ENCODE peak calls at places on chromosome 10, in six cellular contexts. E is stomach, D is upper lobe of right lung, C is hepatocyte, X is left ventricle myocardium inferior, Y is astrocyte of the spinal cord. T is an unnamed sample.

GRCh38 chr10:80414126-80414898 is 6.0 kb downstream of the PRXL2A start:
- DNase-seq in E (no peak), D (no peak), C (no peak), X (no peak), Y (no peak), T (no peak)

GRCh38 chr10:63753807-63754206 is 232.6 kb downstream of the REEP3 start:
- DNase-seq in E (no peak), D (no peak), C (no peak), X (no peak), Y (no peak), T (no peak)

GRCh38 chr10:87817873-87818504 is at the start of gene ATAD1:
- DNase-seq in E (peak), D (peak), C (peak), X (peak), Y (peak), T (peak)

GRCh38 chr10:29304259-29305030 is 15.6 kb downstream of the LYZL1 start:
- DNase-seq in E (peak), D (no peak), C (peak), X (peak), Y (peak), T (no peak)

GRCh38 chr10:121865554-121865953 is 62.3 kb downstream of the ATE1 start:
- DNase-seq in E (no peak), D (no peak), C (peak), X (no peak), Y (no peak), T (no peak)

GRCh38 chr10:48872234-48872633 is 67.4 kb downstream of the LRRC18 start:
- DNase-seq in E (no peak), D (no peak), C (no peak), X (no peak), Y (no peak), T (no peak)

GRCh38 chr10:6365384-6365783 is 162.7 kb downstream of the PFKFB3 start:
- DNase-seq in E (peak), D (no peak), C (no peak), X (no peak), Y (no peak), T (no peak)

GRCh38 chr10:92799591-92799990 is 48.7 kb upstream of the EXOC6 start:
- DNase-seq in E (no peak), D (no peak), C (no peak), X (no peak), Y (no peak), T (no peak)

GRCh38 chr10:116621934-116622655 is 1.3 kb downstream of the PNLIPRP2 start:
- DNase-seq in E (no peak), D (no peak), C (no peak), X (no peak), Y (no peak), T (no peak)

GRCh38 chr10:48604408-48605263 is at the start of gene ARHGAP22:
- DNase-seq in E (no peak), D (peak), C (peak), X (peak), Y (peak), T (peak)

GRCh38 chr10:84256510-84257342 is 11.9 kb downstream of the RGR start:
- DNase-seq in E (peak), D (peak), C (peak), X (peak), Y (peak), T (no peak)

GRCh38 chr10:50417486-50417905 is 166.2 kb upstream of the ASAH2 start:
- DNase-seq in E (no peak), D (no peak), C (no peak), X (no peak), Y (no peak), T (no peak)

GRCh38 chr10:50415292-50415691 is 164.0 kb upstream of the ASAH2 start:
- DNase-seq in E (no peak), D (no peak), C (no peak), X (no peak), Y (no peak), T (no peak)

GRCh38 chr10:50417906-50418697 is 166.8 kb upstream of the ASAH2 start:
- DNase-seq in E (peak), D (peak), C (peak), X (peak), Y (peak), T (peak)

GRCh38 chr10:50416885-50417284 is 165.6 kb upstream of the ASAH2 start:
- DNase-seq in E (no peak), D (no peak), C (no peak), X (no peak), Y (no peak), T (no peak)

DNA sequence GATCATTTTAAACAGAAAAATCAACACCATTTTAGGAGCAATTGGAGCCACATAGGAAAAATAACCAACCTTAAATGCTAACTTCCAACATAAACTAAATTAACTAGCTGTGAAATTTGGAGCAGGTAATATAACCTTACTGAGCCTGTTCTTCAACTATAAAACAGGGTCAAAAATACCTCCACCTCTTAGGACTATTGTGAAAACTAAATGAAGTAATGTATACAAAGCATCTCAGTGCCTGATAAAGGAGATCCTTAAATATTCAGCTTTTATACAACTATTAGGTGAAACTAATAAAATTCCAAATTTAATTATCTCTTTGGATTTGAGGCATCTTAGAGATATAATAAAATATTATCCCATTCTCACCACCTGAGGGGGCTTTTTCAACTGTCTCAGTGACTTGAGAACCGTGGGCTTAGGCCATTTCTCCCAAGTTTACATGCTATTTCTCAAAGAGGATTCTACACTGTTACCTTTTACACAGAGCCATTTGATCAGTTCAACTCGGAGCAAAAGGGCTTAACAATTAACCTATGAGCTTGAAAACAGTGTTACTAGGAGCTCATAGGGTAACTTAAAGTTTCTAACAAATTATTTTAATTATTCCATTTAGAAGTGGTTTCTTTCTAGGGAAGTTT is 165.0 kb upstream of the ASAH2 start:
- DNase-seq in E (no peak), D (no peak), C (no peak), X (no peak), Y (no peak), T (no peak)
- TF ChIP-seq CTCF in E (no peak), D (no peak), C (no peak), X (peak), Y (no peak), T (no peak)

GRCh38 chr10:2921956-2922680 is 145.2 kb upstream of the PFKP start:
- DNase-seq in E (no peak), D (no peak), C (no peak), X (no peak), Y (peak), T (no peak)
- TF ChIP-seq CTCF in E (no peak), D (no peak), C (no peak), X (no peak), Y (no peak), T (no peak)

GRCh38 chr10:124318811-124319210 is 99.9 kb downstream of the OAT start:
- DNase-seq in E (no peak), D (peak), C (no peak), X (no peak), Y (no peak), T (no peak)

GRCh38 chr10:124319926-124320391 is 98.8 kb downstream of the OAT start:
- DNase-seq in E (peak), D (peak), C (no peak), X (no peak), Y (no peak), T (no peak)

GRCh38 chr10:124315599-124316270 is 103.0 kb downstream of the OAT start:
- DNase-seq in E (no peak), D (no peak), C (no peak), X (no peak), Y (peak), T (no peak)

GRCh38 chr10:124316316-124316715 is 102.4 kb downstream of the OAT start:
- DNase-seq in E (no peak), D (no peak), C (no peak), X (no peak), Y (no peak), T (no peak)

GRCh38 chr10:124318076-124318475 is 100.6 kb downstream of the OAT start:
- DNase-seq in E (peak), D (peak), C (no peak), X (no peak), Y (no peak), T (no peak)
- TF ChIP-seq CTCF in E (no peak), D (no peak), C (no peak), X (no peak), Y (no peak), T (no peak)

GRCh38 chr10:104337985-104338735 is at the start of gene ITPRIP:
- DNase-seq in E (peak), D (peak), C (peak), X (peak), Y (peak), T (peak)
- TF ChIP-seq CTCF in E (no peak), D (peak), C (no peak), X (peak), Y (peak), T (no peak)

GRCh38 chr10:34557173-34557572 is 257.9 kb downstream of the PARD3 start:
- DNase-seq in E (no peak), D (no peak), C (no peak), X (no peak), Y (no peak), T (no peak)

GRCh38 chr10:34553753-34554152 is 261.3 kb downstream of the PARD3 start:
- DNase-seq in E (no peak), D (no peak), C (no peak), X (no peak), Y (no peak), T (no peak)

GRCh38 chr10:34555653-34556052 is 259.4 kb downstream of the PARD3 start:
- DNase-seq in E (no peak), D (no peak), C (no peak), X (no peak), Y (no peak), T (no peak)

GRCh38 chr10:34558093-34558492 is 257.0 kb downstream of the PARD3 start:
- DNase-seq in E (no peak), D (no peak), C (no peak), X (no peak), Y (no peak), T (no peak)
- TF ChIP-seq CTCF in E (no peak), D (no peak), C (no peak), X (no peak), Y (no peak), T (no peak)

GRCh38 chr10:78520737-78521430 is 487.2 kb downstream of the RPS24 start:
- DNase-seq in E (no peak), D (no peak), C (peak), X (no peak), Y (peak), T (no peak)
- TF ChIP-seq CTCF in E (no peak), D (no peak), C (peak), X (peak), Y (peak), T (no peak)

GRCh38 chr10:96830511-96831199 is 1.4 kb upstream of the LCOR start:
- DNase-seq in E (peak), D (no peak), C (peak), X (peak), Y (peak), T (no peak)
- TF ChIP-seq CTCF in E (peak), D (peak), C (peak), X (peak), Y (peak), T (peak)

GRCh38 chr10:94314913-94315545 is 47.7 kb downstream of the NOC3L start:
- DNase-seq in E (no peak), D (no peak), C (peak), X (no peak), Y (peak), T (no peak)
- TF ChIP-seq CTCF in E (no peak), D (no peak), C (no peak), X (no peak), Y (no peak), T (no peak)

GRCh38 chr10:111990734-111991133 is 192.8 kb downstream of the GPAM start:
- DNase-seq in E (no peak), D (no peak), C (no peak), X (no peak), Y (no peak), T (no peak)
- TF ChIP-seq CTCF in E (no peak), D (no peak), C (peak), X (peak), Y (no peak), T (no peak)

T was measured in CD14-positive monocyte.